ENCODE peak calls at places on chromosomes 16 and 17, in ten cellular contexts. M is IMR-90, E is AG09319, R is A549, W is PC-3, F is tibial artery, K is upper lobe of right lung, J is heart left ventricle, Z is body of pancreas, T is psoas muscle. A is an unnamed sample.

GRCh38 chr17:79476074-79476473 is 134.8 kb downstream of the RBFOX3 start:
- DNase-seq in W (no peak), Z (no peak), K (no peak), R (no peak), J (no peak), F (no peak), M (no peak), T (no peak), E (no peak), A (no peak)

GRCh38 chr16:50354629-50355456 is 13.9 kb downstream of the BRD7 start:
- DNase-seq in W (peak; percentile 16), Z (no peak), E (no peak), F (no peak), R (no peak), M (no peak), T (no peak), K (no peak), J (no peak), A (no peak)

GRCh38 chr17:77140878-77141767 is at the start of gene SEC14L1:
- DNase-seq in R (peak; percentile 48), Z (peak; percentile 52), E (no peak), W (peak; percentile 66), M (no peak), T (peak; percentile 89), F (peak; percentile 35), K (peak; percentile 72), J (peak; percentile 56), A (peak; percentile 26)

GRCh38 chr16:88799569-88800276 is 3.9 kb upstream of the CDT1 start:
- DNase-seq in K (no peak), J (no peak), T (peak; percentile 38), Z (no peak), W (no peak), E (no peak), M (no peak), F (no peak), R (no peak), A (no peak)

GRCh38 chr17:77492446-77493237 is 351.9 kb downstream of the SEC14L1 start:
- DNase-seq in J (peak; percentile 24), F (no peak), Z (peak; percentile 8), T (peak; percentile 39), M (no peak), R (no peak), K (peak; percentile 64), E (no peak), W (no peak), A (no peak)

GRCh38 chr16:4506450-4506849 is 30.3 kb downstream of the HMOX2 start:
- DNase-seq in J (peak; percentile 64), E (peak; percentile 45), W (peak; percentile 74), R (peak; percentile 77), F (peak; percentile 42), M (peak; percentile 82), K (no peak), Z (peak; percentile 79), T (no peak), A (peak; percentile 80)

GRCh38 chr16:72473631-72474030 is 301.7 kb upstream of the PMFBP1 start:
- DNase-seq in R (no peak), W (no peak), Z (no peak), J (no peak), F (no peak), T (no peak), K (no peak), M (no peak), E (no peak), A (no peak)

GRCh38 chr17:50693041-50693682 is 14.6 kb downstream of the ANKRD40 start:
- DNase-seq in Z (no peak), E (no peak), T (no peak), J (no peak), R (peak; percentile 92), K (peak; percentile 27), W (peak; percentile 94), F (no peak), M (peak; percentile 70), A (no peak)

DNA sequence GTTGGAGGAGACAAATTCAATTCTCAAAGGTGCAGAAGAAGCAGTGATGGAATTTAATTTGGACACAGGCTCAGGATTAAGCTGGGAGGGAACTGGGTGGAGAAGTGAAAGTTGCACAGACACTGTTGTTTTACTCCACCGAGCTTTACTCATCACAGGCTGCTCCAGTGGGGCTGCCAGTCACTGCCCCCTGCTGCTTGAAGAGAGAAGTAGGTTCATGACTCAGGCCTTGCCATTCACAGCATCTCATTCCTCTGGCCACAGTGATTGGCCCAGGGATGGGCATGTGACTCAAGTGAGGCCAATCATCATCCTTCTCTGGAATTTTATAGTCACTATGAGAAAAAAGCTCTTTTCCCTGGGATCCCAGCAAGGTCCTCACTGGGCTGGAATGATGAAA is 11.8 kb downstream of the GNAO1 start:
- DNase-seq in Z (no peak), M (peak; percentile 6), K (no peak), E (no peak), T (peak; percentile 64), J (no peak), F (peak; percentile 42), W (no peak), R (peak; percentile 61), A (peak; percentile 51)
- TF ChIP-seq CTCF in Z (no peak), M (peak; percentile 26), K (peak; percentile 34), E (peak; percentile 1), T (no peak), J (peak; percentile 39), F (no peak), W (no peak), R (no peak), A (peak; percentile 31)

GRCh38 chr16:69916445-69916844 is 34.7 kb upstream of the CLEC18A start:
- DNase-seq in Z (no peak), M (no peak), R (no peak), K (no peak), J (no peak), W (no peak), E (no peak), F (no peak), T (no peak), A (no peak)

GRCh38 chr16:69906838-69907301 is 44.3 kb upstream of the CLEC18A start:
- DNase-seq in J (no peak), T (no peak), E (peak; percentile 70), W (no peak), Z (no peak), F (no peak), K (no peak), M (peak; percentile 96), R (no peak), A (no peak)

GRCh38 chr16:69909760-69910159 is 41.4 kb upstream of the CLEC18A start:
- DNase-seq in E (no peak), T (no peak), K (no peak), F (no peak), R (no peak), M (no peak), W (peak; percentile 35), Z (no peak), J (no peak), A (no peak)

GRCh38 chr16:69909043-69909442 is 42.1 kb upstream of the CLEC18A start:
- DNase-seq in M (no peak), Z (no peak), T (no peak), E (no peak), W (no peak), K (no peak), R (no peak), F (no peak), J (no peak), A (no peak)

DNA sequence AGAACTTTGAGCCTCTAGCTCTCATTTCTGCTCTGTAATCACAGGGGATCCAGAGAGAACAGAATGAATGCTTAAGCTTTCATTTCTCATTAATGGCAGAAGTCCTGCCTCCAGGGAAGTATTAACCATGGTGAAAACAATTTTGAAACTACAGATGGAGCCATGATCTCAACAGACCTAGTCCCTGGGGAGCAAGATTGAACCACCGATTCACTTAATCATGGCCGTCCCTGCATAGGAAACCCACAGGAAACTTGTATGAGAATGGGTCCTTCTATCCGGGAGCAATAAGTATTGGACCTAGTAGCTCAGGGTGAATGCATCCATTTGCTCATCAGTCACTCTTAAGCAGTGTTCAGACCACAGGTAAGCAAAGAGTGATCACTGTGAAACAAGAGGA is 40.2 kb upstream of the CLEC18A start:
- DNase-seq in J (no peak), W (no peak), M (no peak), T (no peak), K (no peak), F (no peak), Z (no peak), R (no peak), E (no peak), A (no peak)
- TF ChIP-seq CTCF in J (no peak), W (no peak), M (no peak), T (no peak), K (no peak), F (no peak), Z (no peak), R (no peak), E (no peak), A (no peak)

GRCh38 chr16:85640606-85641005 is 27.5 kb downstream of the GSE1 start:
- DNase-seq in W (no peak), K (no peak), E (no peak), T (no peak), M (no peak), R (no peak), Z (no peak), J (no peak), F (no peak), A (no peak)

GRCh38 chr16:85638248-85638647 is 25.1 kb downstream of the GSE1 start:
- DNase-seq in J (no peak), Z (no peak), F (no peak), K (no peak), M (no peak), T (no peak), R (no peak), E (no peak), W (no peak), A (no peak)

GRCh38 chr16:85640254-85640558 is 27.1 kb downstream of the GSE1 start:
- DNase-seq in M (no peak), W (no peak), J (no peak), E (no peak), F (no peak), R (no peak), K (no peak), Z (no peak), T (no peak), A (no peak)

GRCh38 chr16:85638695-85639409 is 25.7 kb downstream of the GSE1 start:
- DNase-seq in M (no peak), Z (peak; percentile 76), K (no peak), F (no peak), J (no peak), W (no peak), E (no peak), R (no peak), T (no peak), A (no peak)

DNA sequence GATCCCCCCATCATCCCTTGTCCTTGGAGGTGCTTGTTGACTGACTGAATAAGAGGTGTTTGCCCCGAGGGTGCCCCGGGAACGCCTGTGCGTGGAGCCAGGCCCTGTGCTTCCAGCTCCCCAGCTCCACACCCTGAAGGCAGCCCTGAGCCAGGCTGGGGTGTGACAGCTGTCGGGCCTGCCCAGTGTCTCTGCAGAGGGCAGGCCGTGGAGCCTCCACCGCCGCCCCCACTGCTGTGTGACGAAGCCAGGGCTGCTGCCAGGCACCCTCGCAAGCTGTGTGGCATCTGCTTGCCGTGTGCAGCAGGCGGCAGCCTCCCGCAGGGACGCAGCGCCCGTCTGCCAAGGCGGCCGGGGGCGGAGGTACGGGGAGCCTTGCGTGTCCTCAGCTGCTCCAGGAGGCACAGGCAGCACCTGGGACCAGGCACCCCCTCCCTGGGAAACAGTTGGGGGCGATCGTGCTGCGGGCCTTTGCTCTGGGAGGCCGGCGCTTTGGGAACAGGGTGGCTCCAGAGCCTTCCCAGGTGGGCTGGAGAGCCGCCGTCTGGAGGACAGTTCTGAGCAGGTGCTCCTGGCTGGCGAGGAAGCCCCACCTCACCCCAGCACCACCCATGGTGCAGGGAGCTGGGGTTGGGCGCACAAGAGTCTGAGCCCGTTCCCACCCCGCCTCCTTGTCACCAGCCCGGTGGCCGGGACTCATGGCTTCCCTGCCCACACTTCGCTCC is 26.6 kb downstream of the GSE1 start:
- DNase-seq in M (no peak), W (no peak), E (no peak), K (no peak), Z (peak; percentile 90), T (peak; percentile 93), F (no peak), J (peak; percentile 91), R (no peak), A (no peak)
- TF ChIP-seq CTCF in M (no peak), W (no peak), E (no peak), K (no peak), Z (peak; percentile 12), T (no peak), F (no peak), J (peak; percentile 20), R (no peak), A (no peak)

GRCh38 chr16:67249762-67250327 is 1.1 kb downstream of the SLC9A5 start:
- DNase-seq in E (no peak), M (peak; percentile 35), T (peak; percentile 12), Z (no peak), W (no peak), J (peak; percentile 18), R (no peak), K (no peak), F (peak; percentile 12), A (no peak)

GRCh38 chr16:67247698-67248400 is 568 bp upstream of the FHOD1 start:
- DNase-seq in T (no peak), R (no peak), F (peak; percentile 28), K (no peak), E (no peak), J (no peak), M (no peak), Z (no peak), W (no peak), A (no peak)

GRCh38 chr16:67246945-67247697 is at the start of gene FHOD1:
- DNase-seq in Z (peak; percentile 98), K (peak; percentile 99), T (peak; percentile 99), J (peak; percentile 99), M (peak; percentile 92), W (peak; percentile 91), F (peak; percentile 97), E (peak; percentile 86), R (peak; percentile 95), A (peak; percentile 97)

GRCh38 chr16:67249178-67249759 is 490 bp downstream of the SLC9A5 start:
- DNase-seq in R (no peak), E (no peak), M (no peak), J (peak; percentile 29), Z (no peak), F (peak; percentile 17), T (peak; percentile 63), W (no peak), K (no peak), A (no peak)

GRCh38 chr16:67248401-67249177 is at the start of gene SLC9A5:
- DNase-seq in E (no peak), T (peak; percentile 79), J (peak; percentile 47), M (no peak), K (peak; percentile 74), W (no peak), F (peak; percentile 21), R (no peak), Z (no peak), A (peak; percentile 77)
- TF ChIP-seq CTCF in E (no peak), T (peak; percentile 29), J (peak; percentile 45), M (peak; percentile 20), K (peak; percentile 16), W (no peak), F (peak; percentile 25), R (no peak), Z (no peak), A (peak; percentile 22)

A was measured in GM13976.